ENCODE peak calls at places on chromosomes 3 and 15, in nine cellular contexts. G, M, H, P, C, V, A, W and J are unnamed samples.
A peak's percentile ranks its signal among the peaks of the same experiment; 100 is the strongest.

GRCh38 chr3:139120336-139120971 is 75.8 kb upstream of the PRR23C start:
- DNase-seq in G (peak; percentile 95), M (no peak), H (peak; percentile 21), P (no peak), C (peak; percentile 45), V (no peak), A (no peak), W (no peak), J (peak; percentile 28)

GRCh38 chr15:28098766-28099554 is at the start of gene OCA2:
- DNase-seq in G (peak; percentile 59), M (no peak), H (no peak), P (peak; percentile 95), C (peak; percentile 92), V (peak; percentile 91), A (peak; percentile 92), W (no peak), J (peak; percentile 27)

GRCh38 chr3:134229038-134229437 is 21.6 kb downstream of the RYK start:
- DNase-seq in G (no peak), M (no peak), H (no peak), P (no peak), C (no peak), V (no peak), A (peak; percentile 80), W (no peak), J (no peak)

GRCh38 chr15:38721549-38721948 is 156.9 kb upstream of the RASGRP1 start:
- DNase-seq in G (peak; percentile 62), M (no peak), H (no peak), P (no peak), C (no peak), V (no peak), A (no peak), W (no peak), J (no peak)

GRCh38 chr3:108548304-108548703 is 37.9 kb upstream of the MYH15 start:
- DNase-seq in G (peak; percentile 54), M (no peak), H (no peak), P (no peak), C (no peak), V (no peak), A (no peak), W (no peak), J (peak; percentile 19)

GRCh38 chr3:15708882-15709677 is 88.7 kb downstream of the ANKRD28 start:
- DNase-seq in G (peak; percentile 82), M (no peak), H (no peak), P (no peak), C (no peak), V (no peak), A (no peak), W (no peak), J (no peak)

GRCh38 chr3:194888916-194889315 is 203.2 kb downstream of the FAM43A start:
- DNase-seq in G (no peak), M (no peak), H (no peak), P (no peak), C (no peak), V (no peak), A (no peak), W (no peak), J (no peak)

GRCh38 chr3:16388850-16389411 is 123.9 kb downstream of the OXNAD1 start:
- DNase-seq in G (peak; percentile 60), M (no peak), H (no peak), P (no peak), C (peak; percentile 16), V (no peak), A (no peak), W (no peak), J (no peak)

GRCh38 chr15:90187257-90187868 is 13.8 kb upstream of the SEMA4B start:
- DNase-seq in G (no peak), M (no peak), H (no peak), P (no peak), C (no peak), V (no peak), A (no peak), W (no peak), J (no peak)

GRCh38 chr15:35545316-35545824 is 595 bp downstream of the DPH6 start:
- DNase-seq in G (peak; percentile 67), M (peak; percentile 50), H (peak; percentile 21), P (peak; percentile 44), C (peak; percentile 57), V (no peak), A (peak; percentile 50), W (no peak), J (peak; percentile 38)

GRCh38 chr3:46065294-46065705 is 38.0 kb upstream of the XCR1 start:
- DNase-seq in G (no peak), M (no peak), H (peak; percentile 33), P (peak; percentile 17), C (peak; percentile 22), V (no peak), A (no peak), W (peak; percentile 99), J (peak; percentile 90)

GRCh38 chr15:58136731-58137130 is 1.4 kb upstream of the AQP9 start:
- DNase-seq in G (peak; percentile 70), M (no peak), H (no peak), P (no peak), C (no peak), V (no peak), A (no peak), W (no peak), J (peak; percentile 75)

GRCh38 chr15:97115764-97116075 is 785.2 kb downstream of the NR2F2 start:
- DNase-seq in G (no peak), M (no peak), H (no peak), P (no peak), C (no peak), V (no peak), A (no peak), W (no peak), J (no peak)

DNA sequence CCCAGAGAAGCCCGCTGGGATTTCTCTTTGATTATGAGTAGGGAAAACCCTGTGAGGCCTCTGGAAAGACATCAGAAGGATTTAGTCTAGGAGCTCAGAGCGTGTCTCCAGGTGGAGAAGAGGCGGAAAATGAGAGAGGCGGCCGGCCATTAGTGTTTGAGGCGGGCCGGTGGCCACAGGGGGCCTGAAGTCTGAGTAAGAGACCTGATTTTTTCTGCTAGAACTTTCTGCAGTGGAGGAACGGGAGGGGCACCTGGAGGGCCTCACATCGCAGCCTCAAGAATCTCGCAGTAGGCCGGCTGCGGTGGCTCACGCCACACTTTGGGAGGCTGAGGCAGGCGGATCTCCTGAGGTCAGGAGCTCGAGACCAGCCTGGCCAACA is 28.5 kb downstream of the KLHDC8B start:
- DNase-seq in G (peak; percentile 63), M (no peak), H (no peak), P (no peak), C (no peak), V (no peak), A (no peak), W (no peak), J (no peak)
- H3K4me3 ChIP-seq in G (peak overlapping the region; percentile 75), M (no peak overlapping the region), H (no peak overlapping the region), P (no peak overlapping the region), C (no peak overlapping the region), V (no peak overlapping the region), A (peak overlapping the region; percentile 45), W (no peak overlapping the region), J (no peak overlapping the region)

DNA sequence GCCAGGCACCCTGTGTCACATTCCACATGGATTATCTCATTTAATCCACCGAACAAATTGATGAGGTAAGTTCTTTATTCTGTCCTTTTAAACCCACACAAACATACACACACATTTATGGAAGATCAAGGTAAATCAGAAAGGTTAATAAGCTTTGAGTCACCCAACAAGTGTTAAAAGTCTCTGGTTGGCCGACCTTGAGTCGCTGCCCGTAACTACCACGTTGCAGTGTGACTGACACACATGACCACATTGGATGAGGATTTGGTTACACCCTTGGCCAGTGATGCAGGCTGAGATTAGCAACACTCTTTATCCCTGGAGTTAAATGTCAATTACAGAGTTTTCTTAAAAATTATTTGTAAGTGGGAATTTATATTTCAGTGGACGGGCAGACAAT is 19.2 kb downstream of the FOXP1 start:
- DNase-seq in G (peak; percentile 57), M (peak; percentile 85), H (no peak), P (no peak), C (no peak), V (no peak), A (no peak), W (no peak), J (no peak)
- TF ChIP-seq EZH2phosphoT487 in G (no peak), M (no peak), H (no peak), P (no peak), C (no peak), V (no peak), A (no peak), W (no peak), J (no peak)

GRCh38 chr15:82569834-82570233 is 29.6 kb upstream of the RPS17 start:
- DNase-seq in G (no peak), M (no peak), H (no peak), P (no peak), C (no peak), V (no peak), A (no peak), W (no peak), J (no peak)

GRCh38 chr15:82571722-82572222 is 31.5 kb upstream of the RPS17 start:
- DNase-seq in G (peak; percentile 94), M (no peak), H (no peak), P (peak; percentile 80), C (peak; percentile 75), V (peak; percentile 76), A (peak; percentile 78), W (no peak), J (peak; percentile 56)

GRCh38 chr15:82570721-82571519 is 30.7 kb upstream of the RPS17 start:
- DNase-seq in G (peak; percentile 84), M (no peak), H (no peak), P (peak; percentile 42), C (no peak), V (peak; percentile 31), A (peak; percentile 43), W (no peak), J (peak; percentile 72)

GRCh38 chr15:82572986-82573385 is 32.7 kb upstream of the RPS17 start:
- DNase-seq in G (peak; percentile 27), M (no peak), H (no peak), P (peak; percentile 19), C (no peak), V (no peak), A (no peak), W (no peak), J (no peak)

GRCh38 chr15:82572311-82572710 is 32.1 kb upstream of the RPS17 start:
- DNase-seq in G (peak; percentile 71), M (no peak), H (no peak), P (peak; percentile 21), C (no peak), V (no peak), A (no peak), W (no peak), J (no peak)
- H3K4me3 ChIP-seq in G (peak overlapping the region; percentile 71), M (no peak overlapping the region), H (no peak overlapping the region), P (no peak overlapping the region), C (no peak overlapping the region), V (no peak overlapping the region), A (peak overlapping the region; percentile 55), W (no peak overlapping the region), J (peak overlapping the region; percentile 56)

DNA sequence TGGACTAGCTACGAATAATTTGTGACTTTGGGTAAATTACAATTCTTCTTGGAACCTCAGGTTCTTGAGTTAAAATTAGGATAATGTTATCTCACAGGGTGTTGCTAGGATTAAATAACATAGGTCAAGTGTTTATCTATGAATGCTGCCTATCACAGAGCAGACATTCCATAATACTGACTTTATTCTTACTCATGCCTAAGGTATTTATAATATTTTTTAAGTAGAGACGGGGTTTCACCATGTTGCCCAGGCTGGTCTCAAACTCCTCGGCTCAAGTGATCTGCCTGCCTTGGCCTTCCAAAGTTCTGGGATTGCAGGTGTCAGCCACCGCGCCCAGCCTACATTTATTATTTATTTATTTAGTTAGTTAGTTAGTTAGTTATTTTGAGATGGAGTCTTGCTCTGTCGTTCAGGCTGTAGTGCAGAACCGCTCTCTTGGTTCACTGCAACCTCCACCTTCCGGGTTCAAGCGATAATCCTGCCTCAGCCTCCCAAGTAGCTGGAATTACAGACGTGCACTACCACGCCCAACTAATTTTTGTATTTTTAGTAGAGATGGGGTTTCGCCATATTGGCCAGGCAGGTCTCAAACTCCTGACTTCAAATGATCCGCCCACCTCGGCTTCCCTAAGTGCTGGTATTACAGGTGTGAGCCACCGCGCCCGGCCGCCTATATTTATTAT is 742 bp upstream of the ZNF106 start:
- DNase-seq in G (peak; percentile 56), M (no peak), H (no peak), P (no peak), C (peak; percentile 20), V (no peak), A (no peak), W (no peak), J (peak; percentile 71)
- TF ChIP-seq EZH2phosphoT487 in G (no peak), M (no peak), H (no peak), P (no peak), C (no peak), V (no peak), A (no peak), W (no peak), J (no peak)